ENCODE peak calls at places on chromosome 12, in five cellular contexts. One of them, this sample, is unnamed.

GRCh38 chr12:50734409-50735263 is 29.3 kb upstream of the ATF1 start:
- DNase-seq in HEK293T: peak
- DNase-seq in H1: peak
- DNase-seq in GM12878: no peak
- DNase-seq in NT2/D1: no peak
- DNase-seq in this sample: peak

GRCh38 chr12:23431006-23431405 is 518.5 kb downstream of the SOX5 start:
- DNase-seq in H1: no peak
- DNase-seq in HEK293T: no peak
- DNase-seq in GM12878: no peak
- DNase-seq in NT2/D1: no peak
- DNase-seq in this sample: no peak

GRCh38 chr12:82672811-82673495 is 13.8 kb upstream of the TMTC2 start:
- DNase-seq in NT2/D1: no peak
- DNase-seq in H1: no peak
- DNase-seq in HEK293T: no peak
- DNase-seq in GM12878: no peak
- DNase-seq in this sample: no peak

GRCh38 chr12:48002179-48002601 is 2.1 kb downstream of the COL2A1 start:
- DNase-seq in NT2/D1: no peak
- DNase-seq in H1: peak
- DNase-seq in GM12878: no peak
- DNase-seq in HEK293T: peak
- DNase-seq in this sample: no peak

GRCh38 chr12:30795660-30796507 is 41.1 kb upstream of the CAPRIN2 start:
- DNase-seq in HEK293T: peak
- DNase-seq in NT2/D1: peak
- DNase-seq in GM12878: no peak
- DNase-seq in H1: peak
- DNase-seq in this sample: peak

GRCh38 chr12:129258781-129259318 is 405.6 kb downstream of the GLT1D1 start:
- DNase-seq in HEK293T: no peak
- DNase-seq in NT2/D1: no peak
- DNase-seq in GM12878: no peak
- DNase-seq in H1: no peak
- DNase-seq in this sample: no peak

GRCh38 chr12:48216785-48217184 is 13.7 kb upstream of the OR10AD1 start:
- DNase-seq in H1: no peak
- DNase-seq in NT2/D1: no peak
- DNase-seq in GM12878: no peak
- DNase-seq in HEK293T: no peak
- DNase-seq in this sample: no peak

GRCh38 chr12:96368233-96368632 is 32.0 kb downstream of the CDK17 start:
- DNase-seq in HEK293T: no peak
- DNase-seq in H1: no peak
- DNase-seq in GM12878: no peak
- DNase-seq in NT2/D1: no peak
- DNase-seq in this sample: no peak

GRCh38 chr12:124188059-124188458 is 106.8 kb upstream of the RFLNA start:
- DNase-seq in NT2/D1: no peak
- DNase-seq in H1: no peak
- DNase-seq in GM12878: no peak
- DNase-seq in HEK293T: no peak
- DNase-seq in this sample: no peak

GRCh38 chr12:52060498-52061177 is 9.1 kb upstream of the ATG101 start:
- DNase-seq in NT2/D1: no peak
- DNase-seq in GM12878: no peak
- DNase-seq in HEK293T: no peak
- DNase-seq in H1: peak
- DNase-seq in this sample: no peak
- TF ChIP-seq SUZ12 in NT2/D1: no peak
- TF ChIP-seq SUZ12 in GM12878: no peak
- TF ChIP-seq SUZ12 in HEK293T: no peak
- TF ChIP-seq SUZ12 in H1: no peak
- TF ChIP-seq SUZ12 in this sample: no peak

DNA sequence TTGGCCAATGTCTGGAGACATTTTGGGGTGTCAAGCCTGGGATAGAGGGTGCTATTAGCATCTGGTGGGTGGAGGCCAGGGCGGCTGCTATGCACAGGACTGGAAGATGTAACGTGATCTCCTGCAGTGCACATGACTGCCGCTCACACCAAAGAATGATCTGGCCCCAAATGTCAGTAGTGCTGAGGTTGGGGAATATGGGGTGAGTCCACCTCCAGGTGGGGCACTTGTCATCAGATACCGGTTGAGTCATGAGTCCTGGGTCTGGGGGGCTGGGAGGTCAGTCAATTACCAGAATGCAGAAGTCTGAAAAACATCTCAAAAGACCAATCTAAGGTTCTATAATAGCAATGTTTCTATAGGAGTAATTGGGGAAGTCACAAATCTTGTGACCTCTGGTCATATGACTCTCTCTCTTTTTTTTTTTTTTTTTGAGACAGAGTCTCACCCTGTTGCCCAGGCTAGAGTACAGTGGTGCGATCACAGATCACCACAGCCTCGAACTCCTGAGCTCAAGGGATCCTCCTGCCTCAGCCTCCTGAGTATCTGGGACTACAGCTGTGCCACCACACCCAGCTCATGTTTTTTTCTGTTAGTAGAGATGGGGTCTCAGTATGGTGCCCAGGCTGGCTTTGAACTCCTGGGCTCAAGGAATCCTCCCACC is 6.0 kb upstream of the SDSL start:
- DNase-seq in HEK293T: no peak
- DNase-seq in H1: no peak
- DNase-seq in GM12878: no peak
- DNase-seq in NT2/D1: no peak
- DNase-seq in this sample: no peak
- TF ChIP-seq SUZ12 in HEK293T: no peak
- TF ChIP-seq SUZ12 in H1: no peak
- TF ChIP-seq SUZ12 in GM12878: no peak
- TF ChIP-seq SUZ12 in NT2/D1: no peak
- TF ChIP-seq SUZ12 in this sample: no peak

GRCh38 chr12:6631549-6631961 is 4.2 kb downstream of the LPAR5 start:
- DNase-seq in GM12878: no peak
- DNase-seq in HEK293T: no peak
- DNase-seq in H1: no peak
- DNase-seq in NT2/D1: no peak
- DNase-seq in this sample: no peak
- TF ChIP-seq SUZ12 in GM12878: no peak
- TF ChIP-seq SUZ12 in HEK293T: no peak
- TF ChIP-seq SUZ12 in H1: no peak
- TF ChIP-seq SUZ12 in NT2/D1: no peak
- TF ChIP-seq SUZ12 in this sample: no peak

GRCh38 chr12:118136559-118137003 is 657 bp downstream of the PEBP1 start:
- DNase-seq in H1: peak
- DNase-seq in HEK293T: peak
- DNase-seq in NT2/D1: no peak
- DNase-seq in GM12878: no peak
- DNase-seq in this sample: peak
- TF ChIP-seq SUZ12 in H1: no peak
- TF ChIP-seq SUZ12 in HEK293T: no peak
- TF ChIP-seq SUZ12 in NT2/D1: no peak
- TF ChIP-seq SUZ12 in GM12878: no peak
- TF ChIP-seq SUZ12 in this sample: no peak

DNA sequence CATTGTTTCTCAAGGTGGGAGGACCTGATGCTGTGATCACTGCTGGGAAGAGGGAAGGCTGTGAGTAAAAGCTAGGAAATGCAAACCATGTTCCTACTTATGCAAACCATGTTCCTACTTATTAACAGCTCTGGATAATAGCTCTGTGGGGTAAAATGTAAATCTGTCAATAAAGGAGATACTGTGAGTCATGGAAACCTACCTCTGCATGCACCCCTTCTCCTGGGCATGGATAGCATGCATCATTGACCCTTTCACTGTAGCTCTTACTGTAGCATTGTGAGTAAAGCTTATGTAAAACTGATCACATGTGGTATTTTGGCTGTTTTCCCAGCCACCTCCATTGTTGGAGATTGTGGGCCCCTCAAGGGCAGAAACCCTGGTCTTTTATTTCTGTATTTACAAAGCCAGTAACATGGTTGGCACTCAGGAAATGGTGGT is 253.7 kb downstream of the GRIN2B start:
- DNase-seq in HEK293T: no peak
- DNase-seq in GM12878: no peak
- DNase-seq in H1: no peak
- DNase-seq in NT2/D1: peak
- DNase-seq in this sample: no peak
- TF ChIP-seq SUZ12 in HEK293T: no peak
- TF ChIP-seq SUZ12 in GM12878: no peak
- TF ChIP-seq SUZ12 in H1: no peak
- TF ChIP-seq SUZ12 in NT2/D1: no peak
- TF ChIP-seq SUZ12 in this sample: no peak